ENCODE peak calls at places on chromosome 1, in eight cellular contexts. One of them, this sample, is unnamed.

GRCh38 chr1:212595229-212595628 is 13.3 kb upstream of the ATF3 start:
- DNase-seq in A172: no peak
- DNase-seq in mesenteric fat pad: no peak
- DNase-seq in fibroblast of the aortic adventitia: no peak
- DNase-seq in central memory CD8-positive, alpha-beta T cell: no peak
- DNase-seq in mesothelial cell of epicardium: no peak
- DNase-seq in ureter: no peak
- DNase-seq in stimulated activated CD8-positive, alpha-beta memory T cell treated with anti-CD3 and anti-CD28 coated beads, Interleukin-7, amount 100 ng/mL, for 1 hour: no peak
- DNase-seq in this sample: no peak

GRCh38 chr1:41618066-41618825 is 133.8 kb upstream of the EDN2 start:
- DNase-seq in A172: no peak
- DNase-seq in mesenteric fat pad: peak
- DNase-seq in fibroblast of the aortic adventitia: peak
- DNase-seq in central memory CD8-positive, alpha-beta T cell: no peak
- DNase-seq in mesothelial cell of epicardium: no peak
- DNase-seq in ureter: peak
- DNase-seq in stimulated activated CD8-positive, alpha-beta memory T cell treated with anti-CD3 and anti-CD28 coated beads, Interleukin-7, amount 100 ng/mL, for 1 hour: no peak
- DNase-seq in this sample: no peak

GRCh38 chr1:218846166-218846565 is 327.5 kb upstream of the LYPLAL1 start:
- DNase-seq in A172: no peak
- DNase-seq in mesenteric fat pad: no peak
- DNase-seq in fibroblast of the aortic adventitia: no peak
- DNase-seq in central memory CD8-positive, alpha-beta T cell: no peak
- DNase-seq in mesothelial cell of epicardium: no peak
- DNase-seq in ureter: no peak
- DNase-seq in stimulated activated CD8-positive, alpha-beta memory T cell treated with anti-CD3 and anti-CD28 coated beads, Interleukin-7, amount 100 ng/mL, for 1 hour: no peak
- DNase-seq in this sample: no peak

GRCh38 chr1:116968724-116969123 is 32.8 kb upstream of the CD101 start:
- DNase-seq in A172: no peak
- DNase-seq in mesenteric fat pad: no peak
- DNase-seq in fibroblast of the aortic adventitia: no peak
- DNase-seq in central memory CD8-positive, alpha-beta T cell: no peak
- DNase-seq in mesothelial cell of epicardium: no peak
- DNase-seq in ureter: no peak
- DNase-seq in stimulated activated CD8-positive, alpha-beta memory T cell treated with anti-CD3 and anti-CD28 coated beads, Interleukin-7, amount 100 ng/mL, for 1 hour: no peak
- DNase-seq in this sample: no peak

GRCh38 chr1:153422450-153423068 is 6.2 kb downstream of the S100A7A start:
- DNase-seq in A172: peak
- DNase-seq in mesenteric fat pad: no peak
- DNase-seq in fibroblast of the aortic adventitia: peak
- DNase-seq in central memory CD8-positive, alpha-beta T cell: peak
- DNase-seq in mesothelial cell of epicardium: peak
- DNase-seq in ureter: peak
- DNase-seq in stimulated activated CD8-positive, alpha-beta memory T cell treated with anti-CD3 and anti-CD28 coated beads, Interleukin-7, amount 100 ng/mL, for 1 hour: peak
- DNase-seq in this sample: no peak

GRCh38 chr1:181152892-181153633 is 64.6 kb downstream of the IER5 start:
- DNase-seq in A172: peak
- DNase-seq in mesenteric fat pad: no peak
- DNase-seq in fibroblast of the aortic adventitia: peak
- DNase-seq in central memory CD8-positive, alpha-beta T cell: no peak
- DNase-seq in mesothelial cell of epicardium: no peak
- DNase-seq in ureter: peak
- DNase-seq in stimulated activated CD8-positive, alpha-beta memory T cell treated with anti-CD3 and anti-CD28 coated beads, Interleukin-7, amount 100 ng/mL, for 1 hour: no peak
- DNase-seq in this sample: peak

GRCh38 chr1:178931843-178932551 is 61.1 kb upstream of the ANGPTL1 start:
- DNase-seq in A172: no peak
- DNase-seq in mesenteric fat pad: peak
- DNase-seq in fibroblast of the aortic adventitia: peak
- DNase-seq in central memory CD8-positive, alpha-beta T cell: no peak
- DNase-seq in mesothelial cell of epicardium: no peak
- DNase-seq in ureter: peak
- DNase-seq in stimulated activated CD8-positive, alpha-beta memory T cell treated with anti-CD3 and anti-CD28 coated beads, Interleukin-7, amount 100 ng/mL, for 1 hour: no peak
- DNase-seq in this sample: no peak

GRCh38 chr1:30524840-30525617 is 198.4 kb downstream of the MATN1 start:
- DNase-seq in A172: no peak
- DNase-seq in mesenteric fat pad: peak
- DNase-seq in fibroblast of the aortic adventitia: no peak
- DNase-seq in central memory CD8-positive, alpha-beta T cell: no peak
- DNase-seq in mesothelial cell of epicardium: no peak
- DNase-seq in ureter: peak
- DNase-seq in stimulated activated CD8-positive, alpha-beta memory T cell treated with anti-CD3 and anti-CD28 coated beads, Interleukin-7, amount 100 ng/mL, for 1 hour: no peak
- DNase-seq in this sample: no peak

GRCh38 chr1:206589206-206589605 is 23.1 kb downstream of the EIF2D start:
- DNase-seq in A172: peak
- DNase-seq in mesenteric fat pad: no peak
- DNase-seq in fibroblast of the aortic adventitia: peak
- DNase-seq in central memory CD8-positive, alpha-beta T cell: no peak
- DNase-seq in mesothelial cell of epicardium: no peak
- DNase-seq in ureter: no peak
- DNase-seq in stimulated activated CD8-positive, alpha-beta memory T cell treated with anti-CD3 and anti-CD28 coated beads, Interleukin-7, amount 100 ng/mL, for 1 hour: no peak
- DNase-seq in this sample: no peak

GRCh38 chr1:167472729-167473529 is 45.4 kb downstream of the CD247 start:
- DNase-seq in A172: no peak
- DNase-seq in mesenteric fat pad: peak
- DNase-seq in fibroblast of the aortic adventitia: no peak
- DNase-seq in central memory CD8-positive, alpha-beta T cell: no peak
- DNase-seq in mesothelial cell of epicardium: no peak
- DNase-seq in ureter: no peak
- DNase-seq in stimulated activated CD8-positive, alpha-beta memory T cell treated with anti-CD3 and anti-CD28 coated beads, Interleukin-7, amount 100 ng/mL, for 1 hour: no peak
- DNase-seq in this sample: no peak

GRCh38 chr1:158999301-159000069 is 10.2 kb upstream of the IFI16 start:
- DNase-seq in A172: peak
- DNase-seq in mesenteric fat pad: no peak
- DNase-seq in fibroblast of the aortic adventitia: peak
- DNase-seq in central memory CD8-positive, alpha-beta T cell: no peak
- DNase-seq in mesothelial cell of epicardium: peak
- DNase-seq in ureter: peak
- DNase-seq in stimulated activated CD8-positive, alpha-beta memory T cell treated with anti-CD3 and anti-CD28 coated beads, Interleukin-7, amount 100 ng/mL, for 1 hour: no peak
- DNase-seq in this sample: peak

GRCh38 chr1:206925116-206925736 is 3.5 kb upstream of the FCMR start:
- DNase-seq in A172: no peak
- DNase-seq in mesenteric fat pad: no peak
- DNase-seq in fibroblast of the aortic adventitia: no peak
- DNase-seq in central memory CD8-positive, alpha-beta T cell: peak
- DNase-seq in mesothelial cell of epicardium: no peak
- DNase-seq in ureter: no peak
- DNase-seq in stimulated activated CD8-positive, alpha-beta memory T cell treated with anti-CD3 and anti-CD28 coated beads, Interleukin-7, amount 100 ng/mL, for 1 hour: no peak
- DNase-seq in this sample: no peak

GRCh38 chr1:64006276-64007051 is 197.0 kb upstream of the UBE2U start:
- DNase-seq in A172: peak
- DNase-seq in mesenteric fat pad: no peak
- DNase-seq in fibroblast of the aortic adventitia: peak
- DNase-seq in central memory CD8-positive, alpha-beta T cell: no peak
- DNase-seq in mesothelial cell of epicardium: no peak
- DNase-seq in ureter: no peak
- DNase-seq in stimulated activated CD8-positive, alpha-beta memory T cell treated with anti-CD3 and anti-CD28 coated beads, Interleukin-7, amount 100 ng/mL, for 1 hour: no peak
- DNase-seq in this sample: no peak

GRCh38 chr1:25017436-25018109 is 87.5 kb upstream of the RUNX3 start:
- DNase-seq in A172: peak
- DNase-seq in mesenteric fat pad: no peak
- DNase-seq in fibroblast of the aortic adventitia: no peak
- DNase-seq in central memory CD8-positive, alpha-beta T cell: no peak
- DNase-seq in mesothelial cell of epicardium: no peak
- DNase-seq in ureter: no peak
- DNase-seq in stimulated activated CD8-positive, alpha-beta memory T cell treated with anti-CD3 and anti-CD28 coated beads, Interleukin-7, amount 100 ng/mL, for 1 hour: no peak
- DNase-seq in this sample: no peak

GRCh38 chr1:54069792-54070548 is 16.6 kb downstream of the TCEANC2 start:
- DNase-seq in A172: peak
- DNase-seq in mesenteric fat pad: no peak
- DNase-seq in fibroblast of the aortic adventitia: peak
- DNase-seq in central memory CD8-positive, alpha-beta T cell: no peak
- DNase-seq in mesothelial cell of epicardium: no peak
- DNase-seq in ureter: no peak
- DNase-seq in stimulated activated CD8-positive, alpha-beta memory T cell treated with anti-CD3 and anti-CD28 coated beads, Interleukin-7, amount 100 ng/mL, for 1 hour: no peak
- DNase-seq in this sample: peak

GRCh38 chr1:63618001-63618400 is 24.8 kb downstream of the PGM1 start:
- DNase-seq in A172: no peak
- DNase-seq in mesenteric fat pad: no peak
- DNase-seq in fibroblast of the aortic adventitia: peak
- DNase-seq in central memory CD8-positive, alpha-beta T cell: no peak
- DNase-seq in mesothelial cell of epicardium: no peak
- DNase-seq in ureter: no peak
- DNase-seq in stimulated activated CD8-positive, alpha-beta memory T cell treated with anti-CD3 and anti-CD28 coated beads, Interleukin-7, amount 100 ng/mL, for 1 hour: no peak
- DNase-seq in this sample: no peak

GRCh38 chr1:220294754-220295419 is 22.6 kb upstream of the RAB3GAP2 start:
- DNase-seq in A172: no peak
- DNase-seq in mesenteric fat pad: no peak
- DNase-seq in fibroblast of the aortic adventitia: peak
- DNase-seq in central memory CD8-positive, alpha-beta T cell: no peak
- DNase-seq in mesothelial cell of epicardium: no peak
- DNase-seq in ureter: no peak
- DNase-seq in stimulated activated CD8-positive, alpha-beta memory T cell treated with anti-CD3 and anti-CD28 coated beads, Interleukin-7, amount 100 ng/mL, for 1 hour: no peak
- DNase-seq in this sample: no peak

GRCh38 chr1:106964505-106964904 is 92.0 kb upstream of the PRMT6 start:
- DNase-seq in A172: no peak
- DNase-seq in mesenteric fat pad: no peak
- DNase-seq in fibroblast of the aortic adventitia: no peak
- DNase-seq in central memory CD8-positive, alpha-beta T cell: no peak
- DNase-seq in mesothelial cell of epicardium: no peak
- DNase-seq in ureter: no peak
- DNase-seq in stimulated activated CD8-positive, alpha-beta memory T cell treated with anti-CD3 and anti-CD28 coated beads, Interleukin-7, amount 100 ng/mL, for 1 hour: no peak
- DNase-seq in this sample: no peak

GRCh38 chr1:185495898-185496297 is 178.9 kb upstream of the IVNS1ABP start:
- DNase-seq in A172: no peak
- DNase-seq in mesenteric fat pad: no peak
- DNase-seq in fibroblast of the aortic adventitia: no peak
- DNase-seq in central memory CD8-positive, alpha-beta T cell: no peak
- DNase-seq in mesothelial cell of epicardium: no peak
- DNase-seq in ureter: no peak
- DNase-seq in stimulated activated CD8-positive, alpha-beta memory T cell treated with anti-CD3 and anti-CD28 coated beads, Interleukin-7, amount 100 ng/mL, for 1 hour: no peak
- DNase-seq in this sample: no peak